ENCODE peak calls at places on chromosomes 6 and 20, in eight cellular contexts. M is pancreas, D is Peyer's patch, K is breast epithelium, H is astrocyte, G is colonic mucosa, V is left ventricle myocardium inferior, O is left lung. J is an unnamed sample. For H3K4me1, the result is how much of the 10 kb centered on the place peaks cover.

GRCh38 chr20:49913399-49914047 is 1.8 kb downstream of the SPATA2 start:
- DNase-seq in H (peak), D (no peak), M (peak), O (no peak), G (no peak), K (no peak), V (no peak), J (no peak)

GRCh38 chr20:62378215-62378614 is 8.7 kb upstream of the RPS21 start:
- DNase-seq in D (no peak), G (no peak), V (no peak), M (no peak), K (no peak), O (no peak), H (no peak), J (peak)

GRCh38 chr20:11057624-11058023 is 383.8 kb upstream of the JAG1 start:
- DNase-seq in K (no peak), H (peak), V (no peak), G (no peak), O (no peak), D (no peak), M (no peak), J (no peak)

GRCh38 chr6:118843685-118844390 is 50.1 kb upstream of the ASF1A start:
- DNase-seq in V (no peak), O (no peak), H (peak), G (no peak), D (no peak), K (no peak), M (no peak), J (no peak)

GRCh38 chr6:149864578-149865535 is 698 bp upstream of the LRP11 start:
- DNase-seq in O (no peak), D (peak), H (peak), K (no peak), M (no peak), V (no peak), G (peak), J (peak)

GRCh38 chr6:165889636-165890403 is 226.8 kb upstream of the PDE10A start:
- DNase-seq in K (no peak), G (no peak), M (no peak), V (no peak), H (peak), O (no peak), D (no peak), J (no peak)

GRCh38 chr6:165439928-165440554 is 130.6 kb upstream of the C6orf118 start:
- DNase-seq in M (no peak), H (peak), K (no peak), G (no peak), V (no peak), O (no peak), D (no peak), J (peak)

GRCh38 chr6:144939926-144940325 is 654.8 kb downstream of the UTRN start:
- DNase-seq in V (no peak), D (no peak), O (no peak), G (no peak), K (no peak), H (peak), M (no peak), J (no peak)

GRCh38 chr20:8095648-8096572 is 36.2 kb upstream of the PLCB1 start:
- DNase-seq in H (no peak), M (no peak), V (no peak), O (no peak), G (no peak), D (no peak), K (no peak), J (no peak)

GRCh38 chr20:25006431-25007167 is 14.0 kb upstream of the APMAP start:
- DNase-seq in H (no peak), G (peak), D (peak), O (peak), M (no peak), V (no peak), K (peak), J (no peak)

GRCh38 chr20:14384411-14384810 is 47.0 kb upstream of the FLRT3 start:
- DNase-seq in D (no peak), V (no peak), H (no peak), K (no peak), G (no peak), M (no peak), O (no peak), J (no peak)

GRCh38 chr6:138465007-138465645 is 34.2 kb downstream of the NHSL1 start:
- DNase-seq in O (no peak), G (no peak), K (no peak), V (no peak), M (no peak), H (peak), D (no peak), J (peak)

GRCh38 chr6:81988871-81989270 is 236.4 kb upstream of the TENT5A start:
- DNase-seq in G (no peak), O (no peak), D (no peak), K (no peak), H (no peak), V (no peak), M (no peak), J (no peak)
- H3K4me1 ChIP-seq in G (under half), O (under half), D (under half), K (under half), H (under half), V (under half), M (under half), J (under half)

GRCh38 chr6:111870054-111870750 is 3.0 kb downstream of the FYN start:
- DNase-seq in M (no peak), G (no peak), O (no peak), H (no peak), V (no peak), D (no peak), K (no peak), J (no peak)
- H3K27ac ChIP-seq in M (no peak), G (no peak), O (no peak), H (no peak), V (peak), D (peak), K (no peak), J (no peak)

GRCh38 chr20:884983-885952 is 30.9 kb downstream of the ANGPT4 start:
- DNase-seq in D (no peak), V (peak), K (no peak), H (peak), O (peak), M (no peak), G (no peak), J (no peak)
- TF ChIP-seq CTCF in D (no peak), V (peak), K (no peak), H (no peak), O (no peak), M (no peak), G (no peak), J (peak)

DNA sequence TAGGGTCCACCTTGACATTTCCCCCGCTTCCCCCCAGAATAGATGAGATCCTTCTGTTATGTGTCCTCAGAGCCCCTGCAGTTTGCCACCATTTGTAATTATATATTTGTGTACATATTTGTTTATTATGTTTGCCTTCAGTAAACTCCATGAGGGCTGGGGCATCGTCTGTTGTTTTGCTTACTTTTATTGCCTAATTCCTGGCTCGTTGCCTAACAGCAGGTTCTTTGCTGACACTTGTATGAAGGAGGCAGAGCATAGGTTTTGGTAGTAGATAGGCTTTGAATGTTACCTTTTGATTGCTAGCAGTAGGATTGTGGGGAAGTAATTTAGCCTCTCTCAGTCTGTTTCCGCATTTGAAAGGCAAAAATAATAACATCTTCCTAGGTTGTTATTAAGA is 9.9 kb downstream of the MAP3K4 start:
- DNase-seq in M (no peak), G (no peak), D (no peak), H (no peak), K (no peak), V (no peak), O (no peak), J (no peak)
- H3K4me1 ChIP-seq in M (under half), G (under half), D (under half), H (under half), K (under half), V (half or more), O (under half), J (under half)

DNA sequence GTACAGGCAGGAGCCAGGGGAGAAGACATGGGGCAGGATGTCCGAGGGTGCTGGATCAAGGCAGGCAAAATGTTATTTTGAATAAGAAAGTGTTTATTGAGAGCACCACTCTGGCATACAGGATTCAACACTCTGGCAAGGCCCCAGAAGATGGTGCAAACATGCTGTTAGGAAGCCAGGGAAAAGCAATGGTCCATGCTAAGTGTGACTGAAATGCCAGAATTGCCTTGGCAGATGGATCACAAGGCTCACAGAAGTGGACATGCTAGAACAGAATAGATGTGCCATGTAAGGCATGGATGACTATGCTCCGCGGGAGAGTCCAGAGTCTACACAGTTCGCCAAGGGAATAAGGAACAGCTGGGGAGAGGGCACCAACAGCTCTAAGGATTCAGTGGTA is 54.6 kb downstream of the QRSL1 start:
- DNase-seq in O (no peak), D (no peak), H (no peak), M (no peak), G (no peak), V (no peak), K (no peak), J (no peak)
- H3K27ac ChIP-seq in O (no peak), D (no peak), H (no peak), M (no peak), G (no peak), V (no peak), K (no peak), J (no peak)

DNA sequence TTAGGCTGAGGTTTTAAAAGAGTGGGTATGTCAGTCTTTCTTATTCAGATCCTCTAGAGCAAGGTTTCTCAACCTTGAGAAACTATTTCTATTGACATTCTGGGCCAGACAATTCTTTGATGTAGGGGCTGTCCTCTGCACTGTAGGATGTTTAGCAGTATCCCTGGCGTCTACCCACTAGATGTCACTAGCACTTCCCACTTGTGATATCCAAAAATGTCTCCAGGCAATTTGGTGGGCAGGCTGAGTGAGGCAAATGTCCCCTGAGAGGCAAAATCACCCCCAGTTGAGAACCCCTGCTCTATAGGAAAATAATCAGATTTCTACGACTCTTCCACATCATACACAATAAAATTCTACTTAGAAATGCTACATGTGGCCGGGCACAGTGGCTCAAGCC is 7.7 kb upstream of the ZKSCAN8 start:
- DNase-seq in G (peak), M (no peak), K (no peak), V (no peak), H (peak), O (no peak), D (no peak), J (peak)
- TF ChIP-seq CTCF in G (no peak), M (no peak), K (no peak), V (peak), H (peak), O (no peak), D (peak), J (peak)